ENCODE peak calls at places on chromosome 22, in six cellular contexts. Z is thoracic aorta, T is BE2C, D is lower lobe of right lung, I is progenitor cell of endocrine pancreas, R is fibroblast of lung. J is an unnamed sample.

GRCh38 chr22:37206118-37206840 is 6.0 kb downstream of the SSTR3 start:
- DNase-seq in Z (no peak), T (no peak), D (peak), I (no peak), R (no peak), J (no peak)

GRCh38 chr22:44170470-44170869 is 10.3 kb upstream of the PARVG start:
- DNase-seq in Z (no peak), T (no peak), D (no peak), I (no peak), R (no peak), J (no peak)

GRCh38 chr22:44567846-44568493 is 69.9 kb upstream of the RTL6 start:
- DNase-seq in Z (no peak), T (peak), D (peak), I (no peak), R (peak), J (peak)

GRCh38 chr22:42947211-42947990 is 67.5 kb downstream of the PACSIN2 start:
- DNase-seq in Z (no peak), T (peak), D (no peak), I (no peak), R (no peak), J (no peak)

GRCh38 chr22:44453441-44454112 is 44.5 kb downstream of the RTL6 start:
- DNase-seq in Z (no peak), T (peak), D (no peak), I (no peak), R (no peak), J (no peak)

GRCh38 chr22:45972091-45972867 is 4.7 kb downstream of the WNT7B start:
- DNase-seq in Z (no peak), T (no peak), D (no peak), I (no peak), R (no peak), J (peak)

GRCh38 chr22:25942126-25942988 is 200.4 kb downstream of the MYO18B start:
- DNase-seq in Z (no peak), T (peak), D (no peak), I (no peak), R (no peak), J (no peak)

GRCh38 chr22:44354288-44354687 is 41.5 kb upstream of the SHISAL1 start:
- DNase-seq in Z (no peak), T (peak), D (peak), I (no peak), R (no peak), J (no peak)

GRCh38 chr22:46354993-46355305 is 19.4 kb downstream of the TRMU start:
- DNase-seq in Z (no peak), T (no peak), D (no peak), I (no peak), R (no peak), J (no peak)

GRCh38 chr22:24486501-24486921 is 8.6 kb upstream of the UPB1 start:
- DNase-seq in Z (no peak), T (no peak), D (no peak), I (no peak), R (peak), J (no peak)

GRCh38 chr22:29022101-29022817 is 39.4 kb downstream of the C22orf31 start:
- DNase-seq in Z (no peak), T (no peak), D (no peak), I (no peak), R (no peak), J (no peak)

GRCh38 chr22:42519544-42520237 is at the start of gene RRP7A:
- DNase-seq in Z (peak), T (peak), D (peak), I (peak), R (peak), J (peak)

GRCh38 chr22:44023404-44024287 is 456 bp upstream of the PARVB start:
- DNase-seq in Z (no peak), T (peak), D (peak), I (peak), R (peak), J (peak)

GRCh38 chr22:23067691-23068090 is 2.6 kb upstream of the GNAZ start:
- DNase-seq in Z (no peak), T (no peak), D (peak), I (no peak), R (no peak), J (no peak)

GRCh38 chr22:49261616-49262015 is 566.1 kb downstream of the BRD1 start:
- DNase-seq in Z (no peak), T (no peak), D (no peak), I (no peak), R (no peak), J (no peak)

GRCh38 chr22:23115825-23116494 is 25.8 kb downstream of the RSPH14 start:
- DNase-seq in Z (no peak), T (no peak), D (no peak), I (no peak), R (no peak), J (no peak)

GRCh38 chr22:20653012-20653794 is 120.7 kb upstream of the SERPIND1 start:
- DNase-seq in Z (no peak), T (no peak), D (no peak), I (no peak), R (no peak), J (no peak)

GRCh38 chr22:42432020-42432596 is at the start of gene NFAM1:
- DNase-seq in Z (no peak), T (peak), D (peak), I (no peak), R (no peak), J (peak)

GRCh38 chr22:30250713-30251267 is 4.2 kb upstream of the LIF start:
- DNase-seq in Z (no peak), T (no peak), D (no peak), I (no peak), R (no peak), J (no peak)

GRCh38 chr22:50485221-50486131 is 1.2 kb upstream of the MIOX start:
- DNase-seq in Z (no peak), T (peak), D (peak), I (no peak), R (no peak), J (no peak)
- TF ChIP-seq CTCF in Z (no peak), T (peak), D (no peak), I (no peak), R (no peak), J (no peak)

GRCh38 chr22:35966314-35967045 is 62.1 kb downstream of the RBFOX2 start:
- DNase-seq in Z (no peak), T (no peak), D (no peak), I (no peak), R (no peak), J (no peak)
- TF ChIP-seq CTCF in Z (no peak), T (no peak), D (no peak), I (no peak), R (no peak), J (no peak)

GRCh38 chr22:31846161-31847115 is 92.6 kb downstream of the DEPDC5 start:
- DNase-seq in Z (no peak), T (peak), D (no peak), I (no peak), R (peak), J (no peak)
- TF ChIP-seq CTCF in Z (no peak), T (peak), D (peak), I (peak), R (peak), J (no peak)

GRCh38 chr22:48240165-48240934 is 1477.9 kb downstream of the TBC1D22A start:
- DNase-seq in Z (no peak), T (no peak), D (no peak), I (no peak), R (no peak), J (no peak)

GRCh38 chr22:48240935-48241230 is 1478.4 kb downstream of the TBC1D22A start:
- DNase-seq in Z (no peak), T (no peak), D (no peak), I (no peak), R (no peak), J (no peak)

GRCh38 chr22:48242461-48242864 is 1480.0 kb downstream of the TBC1D22A start:
- DNase-seq in Z (no peak), T (no peak), D (no peak), I (no peak), R (no peak), J (no peak)

GRCh38 chr22:48239461-48240164 is 1477.2 kb downstream of the TBC1D22A start:
- DNase-seq in Z (no peak), T (no peak), D (no peak), I (no peak), R (no peak), J (no peak)

DNA sequence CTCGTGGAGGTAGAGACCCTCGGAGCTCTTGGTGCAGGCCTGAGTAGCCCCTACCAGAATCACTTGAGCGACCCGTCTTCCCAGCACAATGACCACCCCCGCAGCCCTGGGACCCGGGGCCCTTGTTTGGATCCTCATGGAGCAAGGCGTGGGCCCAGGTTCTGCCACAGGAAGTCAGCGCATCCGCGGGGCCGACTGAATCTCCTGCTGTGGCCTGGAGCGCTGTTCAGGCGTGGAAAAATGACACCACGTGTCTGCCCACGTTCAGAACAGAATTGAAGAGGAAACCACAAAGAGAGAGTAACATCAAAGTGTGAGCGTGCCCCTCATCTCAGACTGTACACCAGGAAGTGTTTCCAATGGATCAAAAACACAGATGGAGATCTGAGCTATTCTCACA is 1479.2 kb downstream of the TBC1D22A start:
- DNase-seq in Z (no peak), T (no peak), D (no peak), I (no peak), R (no peak), J (no peak)
- TF ChIP-seq CTCF in Z (no peak), T (no peak), D (no peak), I (no peak), R (no peak), J (no peak)

GRCh38 chr22:39215430-39216142 is 29.2 kb downstream of the PDGFB start:
- DNase-seq in Z (no peak), T (no peak), D (peak), I (no peak), R (no peak), J (no peak)
- TF ChIP-seq CTCF in Z (no peak), T (peak), D (peak), I (peak), R (peak), J (peak)

DNA sequence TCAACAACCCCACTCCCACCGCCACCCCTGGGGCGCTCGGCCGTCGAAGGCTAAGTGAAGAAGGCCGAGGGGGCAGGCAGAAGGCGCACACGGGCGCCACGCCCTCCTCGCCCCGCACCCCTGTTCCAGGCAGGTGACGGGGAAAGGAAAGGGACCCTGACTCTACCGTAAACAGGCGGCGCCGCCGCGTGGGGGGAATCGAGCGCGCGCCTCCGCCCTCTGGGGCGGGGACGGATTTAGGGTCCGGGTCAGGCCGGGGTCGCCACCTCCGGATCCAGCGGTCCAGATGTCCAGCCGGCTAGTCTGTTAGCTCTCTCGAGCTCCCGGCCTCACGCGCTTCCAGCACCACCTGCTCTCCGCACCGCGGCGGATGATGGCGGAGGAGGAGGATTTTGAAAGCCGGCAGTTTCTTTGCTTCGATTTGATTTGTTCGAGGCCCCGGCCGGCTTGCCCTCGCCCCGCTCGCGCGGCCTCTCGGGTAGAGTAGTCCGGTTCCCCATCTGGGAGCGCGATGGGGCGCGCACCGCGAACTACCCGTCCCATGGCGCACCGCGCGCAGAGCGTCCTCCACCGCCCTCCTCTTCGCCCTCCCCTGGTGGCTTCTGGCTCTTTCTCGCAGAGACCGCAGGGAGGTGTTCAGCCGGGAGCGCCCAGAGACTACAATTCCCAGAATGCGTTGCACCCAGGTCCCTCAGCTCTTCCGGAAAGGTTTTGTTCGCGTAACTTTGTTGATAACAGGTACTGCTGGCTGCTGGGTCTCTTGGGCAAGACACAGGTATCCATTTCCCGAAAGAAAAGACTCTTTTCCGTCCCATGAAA is at the start of gene RANGAP1:
- DNase-seq in Z (peak), T (peak), D (peak), I (peak), R (peak), J (peak)
- TF ChIP-seq CTCF in Z (peak), T (peak), D (peak), I (peak), R (no peak), J (no peak)

DNA sequence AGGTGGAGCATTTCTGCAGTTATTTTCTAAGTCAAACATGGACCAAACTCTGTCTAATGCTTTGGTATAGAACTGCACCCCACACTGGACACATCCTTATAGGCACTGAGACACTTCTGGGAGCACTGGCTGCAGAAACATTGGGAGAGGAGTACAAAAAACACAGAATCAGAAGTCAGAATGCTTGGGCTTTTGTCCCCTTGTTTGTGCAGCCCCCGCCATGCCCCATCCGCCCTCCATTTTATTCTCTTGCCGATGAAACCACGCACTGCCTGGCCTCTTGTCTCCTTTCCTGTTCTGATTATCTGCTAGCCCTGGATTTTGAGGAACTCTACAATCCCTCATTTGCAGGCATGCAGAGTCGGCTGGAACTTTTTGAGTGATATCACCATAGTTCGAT is 1201.2 kb downstream of the TBC1D22A start:
- DNase-seq in Z (no peak), T (no peak), D (no peak), I (no peak), R (no peak), J (no peak)
- TF ChIP-seq CTCF in Z (no peak), T (no peak), D (no peak), I (no peak), R (no peak), J (no peak)

GRCh38 chr22:22031183-22031560 is 48.6 kb upstream of the TOP3B start:
- DNase-seq in Z (no peak), T (no peak), D (no peak), I (no peak), R (no peak), J (no peak)

GRCh38 chr22:22031571-22031970 is 49.0 kb upstream of the TOP3B start:
- DNase-seq in Z (no peak), T (no peak), D (no peak), I (no peak), R (no peak), J (no peak)

GRCh38 chr22:22032906-22033802 is 50.6 kb upstream of the TOP3B start:
- DNase-seq in Z (no peak), T (no peak), D (no peak), I (no peak), R (no peak), J (no peak)

GRCh38 chr22:22032099-22032905 is 49.7 kb upstream of the TOP3B start:
- DNase-seq in Z (no peak), T (no peak), D (no peak), I (no peak), R (no peak), J (no peak)

GRCh38 chr22:22030493-22031182 is 48.1 kb upstream of the TOP3B start:
- DNase-seq in Z (no peak), T (peak), D (no peak), I (no peak), R (peak), J (peak)
- TF ChIP-seq CTCF in Z (no peak), T (peak), D (no peak), I (peak), R (peak), J (peak)

GRCh38 chr22:19473578-19473977 is 5.4 kb downstream of the UFD1 start:
- DNase-seq in Z (no peak), T (no peak), D (no peak), I (no peak), R (no peak), J (no peak)
- TF ChIP-seq CTCF in Z (no peak), T (peak), D (no peak), I (no peak), R (no peak), J (no peak)

J was measured in nephron progenitor cell.